ENCODE peak calls at places on chromosomes 11 and 22, in four cellular contexts. B, F, Y and G are unnamed samples.

GRCh38 chr11:66619080-66619554 is 2.7 kb downstream of the RBM14 start:
- DNase-seq in B (no peak), F (no peak), Y (no peak), G (no peak)

GRCh38 chr11:34342008-34342533 is 15.7 kb downstream of the ABTB2 start:
- DNase-seq in B (no peak), F (no peak), Y (peak; percentile 67), G (no peak)

GRCh38 chr11:9150944-9151343 is 59.5 kb upstream of the SCUBE2 start:
- DNase-seq in B (no peak), F (no peak), Y (no peak), G (no peak)

GRCh38 chr11:78208257-78209165 is 19.8 kb downstream of the USP35 start:
- DNase-seq in B (no peak), F (no peak), Y (peak; percentile 49), G (no peak)

GRCh38 chr11:36195496-36196346 is 93.5 kb downstream of the COMMD9 start:
- DNase-seq in B (no peak), F (peak; percentile 40), Y (no peak), G (peak; percentile 51)

GRCh38 chr22:44580176-44580575 is 82.1 kb upstream of the RTL6 start:
- DNase-seq in B (no peak), F (no peak), Y (peak; percentile 20), G (no peak)

GRCh38 chr11:36196476-36197099 is 92.6 kb downstream of the COMMD9 start:
- DNase-seq in B (peak; percentile 7), F (peak; percentile 43), Y (no peak), G (peak; percentile 48)

GRCh38 chr11:655036-655726 is 18.1 kb downstream of the DRD4 start:
- DNase-seq in B (no peak), F (no peak), Y (no peak), G (no peak)

GRCh38 chr22:40107756-40108437 is 69.8 kb upstream of the TNRC6B start:
- DNase-seq in B (peak; percentile 10), F (no peak), Y (no peak), G (no peak)

GRCh38 chr11:9754041-9754471 is 90.2 kb downstream of the SWAP70 start:
- DNase-seq in B (no peak), F (no peak), Y (no peak), G (no peak)

GRCh38 chr11:101618691-101619090 is 34.9 kb upstream of the TRPC6 start:
- DNase-seq in B (no peak), F (no peak), Y (no peak), G (peak; percentile 11)

GRCh38 chr22:45246060-45246985 is 5.6 kb upstream of the KIAA0930 start:
- DNase-seq in B (no peak), F (peak; percentile 54), Y (peak; percentile 93), G (peak; percentile 51)

GRCh38 chr11:22441831-22442230 is 103.7 kb downstream of the SLC17A6 start:
- DNase-seq in B (no peak), F (no peak), Y (no peak), G (no peak)

GRCh38 chr11:44564198-44564597 is 1.3 kb upstream of the CD82 start:
- DNase-seq in B (peak; percentile 38), F (no peak), Y (no peak), G (no peak)

GRCh38 chr11:62791501-62792192 is at the start of gene TMEM223:
- DNase-seq in B (peak; percentile 90), F (peak; percentile 85), Y (peak; percentile 94), G (peak; percentile 82)

GRCh38 chr22:16601437-16602223 is 9.0 kb upstream of the CCT8L2 start:
- DNase-seq in B (peak; percentile 21), F (no peak), Y (no peak), G (no peak)

GRCh38 chr11:70251583-70252285 is 18.8 kb upstream of the PPFIA1 start:
- DNase-seq in B (no peak), F (no peak), Y (no peak), G (no peak)

GRCh38 chr22:46415816-46416536 is 80.5 kb downstream of the TRMU start:
- DNase-seq in B (no peak), F (no peak), Y (no peak), G (no peak)

GRCh38 chr11:129239207-129239606 is 47.1 kb upstream of the ARHGAP32 start:
- DNase-seq in B (no peak), F (no peak), Y (no peak), G (no peak)

GRCh38 chr11:71252782-71253730 is 679 bp upstream of the SHANK2 start:
- DNase-seq in B (no peak), F (no peak), Y (no peak), G (no peak)

GRCh38 chr22:39808087-39808486 is 85.5 kb downstream of the ENTHD1 start:
- DNase-seq in B (no peak), F (peak; percentile 58), Y (no peak), G (peak; percentile 57)

GRCh38 chr11:100640646-100641045 is 46.4 kb upstream of the ARHGAP42 start:
- DNase-seq in B (no peak), F (peak; percentile 15), Y (no peak), G (peak; percentile 58)

GRCh38 chr11:29272019-29272654 is 744.7 kb downstream of the KCNA4 start:
- DNase-seq in B (no peak), F (no peak), Y (no peak), G (no peak)

GRCh38 chr22:36772451-36772850 is 3.5 kb downstream of the IFT27 start:
- DNase-seq in B (no peak), F (no peak), Y (peak; percentile 60), G (no peak)

GRCh38 chr22:19819209-19819910 is 35.3 kb downstream of the GNB1L start:
- DNase-seq in B (no peak), F (no peak), Y (peak; percentile 40), G (peak; percentile 1)

GRCh38 chr11:86727105-86727504 is 54.7 kb upstream of the ME3 start:
- DNase-seq in B (no peak), F (no peak), Y (no peak), G (no peak)

GRCh38 chr11:30608534-30608933 is 22.4 kb upstream of the MPPED2 start:
- DNase-seq in B (no peak), F (no peak), Y (no peak), G (peak; percentile 35)

GRCh38 chr11:30281476-30282288 is 41.2 kb upstream of the ARL14EP start:
- DNase-seq in B (no peak), F (no peak), Y (no peak), G (no peak)

GRCh38 chr11:47220401-47220821 is 5.6 kb downstream of the DDB2 start:
- DNase-seq in B (no peak), F (no peak), Y (no peak), G (no peak)
- H3K36me3 ChIP-seq in B (no peaks in the 10 kb centered on the region), F (no peaks in the 10 kb centered on the region), Y (peaks cover 14% of the 10 kb centered on the region), G (no peaks in the 10 kb centered on the region)

DNA sequence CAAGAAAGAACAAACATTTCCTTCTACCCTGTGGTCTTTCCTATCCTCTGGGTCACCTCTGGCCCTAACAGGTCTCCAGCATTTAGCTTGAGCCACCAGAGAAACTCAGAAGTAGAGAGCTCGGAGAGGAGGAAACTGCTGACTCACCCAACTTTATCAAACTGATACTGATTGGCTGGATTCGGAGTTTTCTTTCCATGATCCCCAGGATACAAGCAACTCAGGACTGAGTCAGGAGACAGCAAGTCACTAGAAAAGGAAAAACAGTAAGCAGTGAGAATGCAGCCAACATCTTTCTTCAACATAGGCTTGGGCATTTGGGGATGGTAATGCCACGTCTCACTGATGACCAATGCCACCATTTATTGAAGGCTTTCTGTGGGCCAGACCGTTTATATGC is 32.7 kb downstream of the THOC5 start:
- DNase-seq in B (no peak), F (no peak), Y (no peak), G (no peak)
- H3K36me3 ChIP-seq in B (peaks cover 15% of the 10 kb centered on the region), F (peaks cover 83% of the 10 kb centered on the region), Y (peaks cover 63% of the 10 kb centered on the region), G (peaks cover 62% of the 10 kb centered on the region)

GRCh38 chr11:68167474-68167873 is 45.6 kb downstream of the KMT5B start:
- DNase-seq in B (no peak), F (no peak), Y (no peak), G (no peak)
- H3K36me3 ChIP-seq in B (peaks cover 6% of the 10 kb centered on the region), F (peaks cover 76% of the 10 kb centered on the region), Y (peaks cover 50% of the 10 kb centered on the region), G (peaks cover 24% of the 10 kb centered on the region)

DNA sequence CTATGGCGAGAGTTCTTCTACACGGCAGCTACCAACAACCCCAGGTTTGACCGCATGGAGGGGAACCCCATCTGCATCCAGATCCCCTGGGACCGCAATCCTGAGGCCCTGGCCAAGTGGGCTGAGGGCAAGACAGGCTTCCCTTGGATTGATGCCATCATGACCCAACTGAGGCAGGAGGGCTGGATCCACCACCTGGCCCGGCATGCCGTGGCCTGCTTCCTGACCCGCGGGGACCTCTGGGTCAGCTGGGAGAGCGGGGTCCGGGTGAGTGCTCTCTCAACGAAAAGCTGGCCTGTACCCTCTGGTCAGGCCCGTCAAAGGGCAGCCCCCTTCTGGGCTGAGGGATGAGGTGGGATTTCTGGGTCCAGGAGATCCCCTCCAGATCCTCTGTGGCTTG is 15.9 kb upstream of the MAPK8IP1 start:
- DNase-seq in B (no peak), F (no peak), Y (no peak), G (no peak)
- H3K36me3 ChIP-seq in B (peaks cover 11% of the 10 kb centered on the region), F (peaks cover 3% of the 10 kb centered on the region), Y (peaks cover 71% of the 10 kb centered on the region), G (peaks cover 3% of the 10 kb centered on the region)